ENCODE peak calls at places on chromosomes 11 and 22, in eight cellular contexts. S is Peyer's patch, A is suprapubic skin, G is heart left ventricle, I is psoas muscle, M is tibial artery, K is H1, D is fibroblast of lung. H is an unnamed sample.

GRCh38 chr11:65779919-65780769 is 632 bp downstream of the AP5B1 start:
- DNase-seq in S (peak), A (peak), G (peak), I (peak), M (peak), K (peak), D (peak), H (peak)

GRCh38 chr11:122733301-122733686 is 77.8 kb downstream of the UBASH3B start:
- DNase-seq in S (no peak), A (no peak), G (peak), I (peak), M (peak), K (no peak), D (peak), H (no peak)

GRCh38 chr11:84383571-84383970 is 1097.4 kb upstream of the CCDC90B start:
- DNase-seq in S (no peak), A (no peak), G (no peak), I (no peak), M (no peak), K (no peak), D (no peak), H (no peak)

GRCh38 chr22:41620646-41621098 is at the start of gene DESI1:
- DNase-seq in S (no peak), A (no peak), G (no peak), I (no peak), M (no peak), K (no peak), D (peak), H (no peak)

GRCh38 chr22:16601437-16602223 is 9.0 kb upstream of the CCT8L2 start:
- DNase-seq in S (no peak), A (no peak), G (peak), I (peak), M (no peak), K (no peak), D (no peak), H (no peak)

GRCh38 chr11:44839458-44840084 is 111.1 kb downstream of the TP53I11 start:
- DNase-seq in S (no peak), A (no peak), G (no peak), I (no peak), M (no peak), K (no peak), D (no peak), H (no peak)

GRCh38 chr11:97888641-97889040 is 1132.1 kb upstream of the CNTN5 start:
- DNase-seq in S (no peak), A (no peak), G (no peak), I (no peak), M (no peak), K (no peak), D (no peak), H (no peak)

GRCh38 chr11:8959546-8960166 is 4.6 kb downstream of the TMEM9B start:
- DNase-seq in S (no peak), A (no peak), G (no peak), I (no peak), M (no peak), K (no peak), D (peak), H (no peak)

GRCh38 chr11:78929092-78929905 is 354.6 kb upstream of the NARS2 start:
- DNase-seq in S (no peak), A (no peak), G (no peak), I (no peak), M (no peak), K (peak), D (no peak), H (no peak)

GRCh38 chr22:47767403-47767802 is 1005.0 kb downstream of the TBC1D22A start:
- DNase-seq in S (no peak), A (no peak), G (no peak), I (no peak), M (no peak), K (no peak), D (no peak), H (no peak)

DNA sequence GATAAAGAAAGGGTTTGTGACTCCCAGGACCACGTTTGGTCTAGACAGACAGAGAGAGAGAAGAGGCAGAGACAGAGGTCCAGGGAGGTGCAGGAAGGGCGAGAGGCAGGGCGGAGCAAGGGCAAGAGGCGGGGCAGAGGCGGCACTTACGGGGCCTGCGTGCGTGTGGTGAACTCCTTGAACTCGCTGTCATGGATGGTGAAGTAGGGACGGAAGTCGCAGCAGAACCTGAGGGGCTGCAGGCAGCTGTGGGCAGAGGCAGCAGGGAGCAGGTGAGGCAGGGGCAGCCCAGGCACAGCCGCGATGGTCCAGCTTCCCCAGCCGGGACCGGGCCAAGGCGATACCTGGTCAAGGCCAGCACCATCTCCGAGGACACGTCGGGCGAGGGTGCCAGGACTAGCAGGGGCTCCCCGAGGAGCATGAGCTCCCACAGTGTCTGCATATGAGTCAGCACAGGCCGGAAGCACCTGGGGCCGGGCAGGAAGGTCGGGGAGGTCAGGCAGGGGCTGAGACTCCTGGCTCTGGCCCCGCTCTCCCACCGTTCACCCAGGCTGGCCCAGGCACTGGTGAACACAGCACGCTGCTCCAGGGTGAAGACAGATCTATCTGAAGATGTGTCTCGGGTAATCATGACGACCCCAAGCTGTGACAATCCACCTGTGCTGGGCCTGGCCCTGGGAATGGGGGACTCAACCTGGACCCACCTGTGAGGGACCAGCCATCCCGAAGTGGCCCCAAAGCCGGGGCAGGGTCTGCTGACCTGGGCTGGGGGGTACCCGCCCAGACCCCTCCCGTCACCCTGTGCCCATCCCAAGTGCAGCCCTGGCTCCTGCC is 7.2 kb upstream of the PLXNB2 start:
- DNase-seq in S (peak), A (peak), G (peak), I (peak), M (peak), K (peak), D (no peak), H (no peak)
- H3K4me3 ChIP-seq in S (peak), A (peak), G (peak), I (peak), M (no peak), K (no peak), D (no peak), H (peak)

DNA sequence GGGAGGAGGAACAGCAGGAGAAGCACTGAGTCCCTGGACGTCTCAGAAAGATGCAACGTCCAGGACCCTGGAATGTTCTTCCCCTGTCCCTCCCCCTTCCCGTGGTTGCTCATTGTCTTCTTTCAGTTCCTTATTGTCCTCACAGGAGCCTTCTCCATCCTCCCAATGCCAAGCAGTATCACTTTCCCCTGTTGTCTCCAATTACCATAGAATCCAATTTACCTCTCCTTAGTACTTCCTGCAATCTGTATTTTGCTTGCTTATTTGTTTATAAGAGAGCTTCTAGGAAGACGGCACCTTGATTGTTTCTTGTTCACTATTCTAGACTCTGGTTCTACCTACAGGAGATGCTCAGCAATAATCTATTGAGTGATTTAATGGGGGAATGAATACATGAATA is 1273.7 kb downstream of the LRRC4C start:
- DNase-seq in S (no peak), A (no peak), G (no peak), I (no peak), M (no peak), K (no peak), D (no peak), H (no peak)
- H3K27ac ChIP-seq in S (no peak), A (no peak), G (no peak), I (no peak), M (no peak), K (no peak), D (no peak), H (no peak)

GRCh38 chr11:114346709-114347141 is 50.5 kb downstream of the NNMT start:
- DNase-seq in S (no peak), A (no peak), G (no peak), I (no peak), M (no peak), K (no peak), D (peak), H (no peak)
- H3K4me3 ChIP-seq in S (no peak), A (no peak), G (peak), I (peak), M (no peak), K (no peak), D (peak), H (no peak)

GRCh38 chr22:20438678-20439492 is 1.3 kb upstream of the SCARF2 start:
- DNase-seq in S (no peak), A (peak), G (peak), I (no peak), M (peak), K (no peak), D (no peak), H (no peak)
- H3K27ac ChIP-seq in S (peak), A (peak), G (no peak), I (peak), M (peak), K (no peak), D (no peak), H (peak)

GRCh38 chr11:86587559-86588193 is 84.7 kb downstream of the ME3 start:
- DNase-seq in S (no peak), A (no peak), G (no peak), I (no peak), M (no peak), K (no peak), D (no peak), H (no peak)

GRCh38 chr11:86582898-86583297 is 89.5 kb downstream of the ME3 start:
- DNase-seq in S (no peak), A (no peak), G (no peak), I (no peak), M (no peak), K (no peak), D (no peak), H (no peak)

GRCh38 chr11:86588566-86589090 is 83.8 kb downstream of the ME3 start:
- DNase-seq in S (no peak), A (no peak), G (no peak), I (no peak), M (no peak), K (no peak), D (no peak), H (no peak)

GRCh38 chr11:86589204-86589603 is 83.2 kb downstream of the ME3 start:
- DNase-seq in S (no peak), A (no peak), G (no peak), I (no peak), M (no peak), K (no peak), D (no peak), H (no peak)

DNA sequence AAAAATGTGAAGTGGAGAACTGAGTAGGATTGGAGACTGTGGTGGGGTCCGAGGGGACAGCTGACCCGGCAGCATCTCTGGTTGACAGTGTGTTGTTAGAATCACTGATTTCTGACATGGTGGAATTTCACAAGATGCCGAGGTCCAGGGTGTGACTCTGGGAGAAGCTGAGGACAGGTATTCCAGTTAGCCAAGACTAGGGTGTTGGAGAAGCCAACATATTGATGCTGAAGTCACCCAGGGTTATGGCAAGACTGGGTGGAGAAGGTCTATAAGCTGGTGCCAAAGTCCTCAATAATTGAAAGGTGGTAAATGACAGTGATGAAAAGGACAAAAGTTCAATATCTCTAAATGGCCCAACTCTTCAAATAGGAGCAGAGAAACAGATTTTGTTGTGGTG is 86.1 kb downstream of the ME3 start:
- DNase-seq in S (no peak), A (no peak), G (no peak), I (no peak), M (no peak), K (no peak), D (no peak), H (no peak)
- H3K4me3 ChIP-seq in S (no peak), A (no peak), G (no peak), I (no peak), M (no peak), K (no peak), D (no peak), H (no peak)

DNA sequence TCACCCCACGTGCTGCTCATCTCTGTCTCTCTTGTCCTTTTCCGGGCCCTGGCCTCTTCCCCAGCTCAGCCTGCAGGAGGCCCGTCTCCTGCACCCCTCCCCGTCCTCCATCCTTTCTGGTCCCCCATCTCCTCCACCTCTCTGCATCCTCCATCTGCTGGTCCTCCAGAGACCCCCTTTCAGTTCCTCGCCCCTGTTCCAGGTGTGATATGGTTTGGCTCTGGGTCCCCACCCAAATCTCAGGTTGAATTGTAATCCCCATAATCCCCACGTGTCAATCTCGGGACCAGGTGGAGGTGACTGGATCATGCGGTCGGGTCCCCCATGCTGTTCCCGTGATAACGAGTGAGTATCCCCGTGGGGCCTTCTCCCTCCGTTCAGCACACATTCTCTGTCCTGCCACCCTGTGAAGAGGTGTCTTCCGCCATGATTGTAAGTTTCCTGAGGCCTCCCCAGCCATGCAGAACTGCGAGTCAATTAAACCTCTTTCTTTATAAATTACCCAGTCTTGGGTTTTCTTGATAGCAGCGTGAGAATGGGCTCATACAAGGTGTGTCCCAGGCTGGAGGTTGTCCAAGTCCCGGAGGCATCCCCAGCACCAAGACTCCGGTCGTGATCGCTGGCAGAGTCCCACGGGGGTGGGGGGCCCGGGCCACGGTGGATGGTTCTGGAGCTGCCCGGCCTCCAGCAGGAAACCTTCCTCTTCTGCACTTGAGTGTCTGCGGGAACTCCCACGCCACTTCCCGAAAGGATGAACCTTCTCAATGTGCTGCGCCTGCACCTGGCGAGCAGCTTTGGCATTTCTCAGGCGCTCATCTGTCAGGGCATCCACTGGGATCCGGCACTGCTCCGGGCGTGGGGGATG is 29.0 kb upstream of the TOLLIP start:
- DNase-seq in S (no peak), A (no peak), G (peak), I (no peak), M (peak), K (peak), D (no peak), H (no peak)
- H3K27ac ChIP-seq in S (no peak), A (no peak), G (no peak), I (no peak), M (peak), K (no peak), D (no peak), H (no peak)

DNA sequence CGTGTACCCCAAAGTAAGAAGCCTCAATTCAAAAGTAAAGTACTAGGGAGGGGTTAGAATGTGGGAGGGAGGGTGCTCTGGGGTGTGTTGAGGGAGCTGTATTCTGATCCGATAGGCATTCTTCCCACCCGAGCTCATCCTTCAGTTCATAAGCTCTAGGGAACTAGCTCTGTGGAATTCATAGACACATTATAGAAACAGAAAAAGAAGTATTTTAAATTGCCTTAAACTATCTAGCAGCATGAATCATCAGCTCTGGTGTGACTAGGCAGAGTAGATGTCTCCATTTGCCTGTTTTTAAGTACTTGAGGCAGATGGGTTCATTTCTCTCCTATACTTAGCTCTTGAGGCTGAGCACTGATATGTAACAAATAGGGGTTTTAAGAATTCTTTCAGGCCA is 7.3 kb upstream of the SGSM3 start:
- DNase-seq in S (no peak), A (no peak), G (no peak), I (no peak), M (no peak), K (no peak), D (no peak), H (no peak)
- H3K4me3 ChIP-seq in S (no peak), A (no peak), G (no peak), I (no peak), M (no peak), K (no peak), D (no peak), H (no peak)

DNA sequence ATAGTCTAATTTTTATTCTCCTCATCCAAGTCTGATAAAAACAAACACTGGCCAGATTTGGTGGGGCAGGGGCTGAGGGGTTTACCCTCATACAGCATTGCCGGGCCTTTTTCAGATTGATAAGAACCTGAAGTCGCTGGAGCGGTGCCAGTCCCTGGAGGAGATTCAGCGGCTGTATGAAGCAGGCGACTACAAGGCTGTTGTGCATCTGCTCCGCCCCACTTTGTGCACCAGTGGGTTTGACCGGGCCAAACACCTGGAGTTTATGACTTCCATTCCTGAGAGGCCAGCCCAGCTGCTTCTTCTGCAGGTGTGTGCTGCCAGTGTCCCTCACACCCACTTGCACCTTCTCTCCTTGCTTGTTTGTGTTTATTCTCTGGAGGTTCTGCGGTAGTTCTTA is 55.8 kb downstream of the CABIN1 start:
- DNase-seq in S (peak), A (no peak), G (no peak), I (no peak), M (no peak), K (no peak), D (no peak), H (peak)
- H3K27ac ChIP-seq in S (no peak), A (no peak), G (peak), I (no peak), M (no peak), K (no peak), D (no peak), H (no peak)

H was measured in coronary artery.